ENCODE peak calls at places on chromosome 4, in five cellular contexts. B is ovary, W is K562, R is heart left ventricle, A is sigmoid colon. Y is an unnamed sample. For H3K4me1, the result is how much of the 10 kb centered on the place peaks cover.

GRCh38 chr4:6573986-6574746 is 823 bp upstream of the MAN2B2 start:
- DNase-seq in B (no peak), W (peak), R (no peak), A (no peak), Y (no peak)

GRCh38 chr4:38114435-38114834 is 154.2 kb downstream of the PTTG2 start:
- DNase-seq in B (no peak), W (no peak), R (no peak), A (no peak), Y (no peak)

GRCh38 chr4:31539279-31540074 is 819.3 kb downstream of the PCDH7 start:
- DNase-seq in B (no peak), W (no peak), R (no peak), A (no peak), Y (peak)

GRCh38 chr4:74098628-74098995 is 383 bp downstream of the CXCL2 start:
- DNase-seq in B (peak), W (peak), R (no peak), A (peak), Y (peak)

GRCh38 chr4:3353747-3354454 is 61.1 kb downstream of the RGS12 start:
- DNase-seq in B (no peak), W (no peak), R (no peak), A (no peak), Y (no peak)

GRCh38 chr4:81648576-81649272 is 177.0 kb upstream of the RASGEF1B start:
- DNase-seq in B (no peak), W (no peak), R (no peak), A (no peak), Y (peak)

GRCh38 chr4:81891005-81891795 is 419.5 kb upstream of the RASGEF1B start:
- DNase-seq in B (no peak), W (no peak), R (no peak), A (no peak), Y (no peak)

GRCh38 chr4:55499495-55499894 is 47.2 kb downstream of the CLOCK start:
- DNase-seq in B (no peak), W (peak), R (no peak), A (no peak), Y (no peak)

GRCh38 chr4:152462715-152463114 is 73.2 kb downstream of the FBXW7 start:
- DNase-seq in B (no peak), W (no peak), R (no peak), A (no peak), Y (no peak)

GRCh38 chr4:107818301-107818910 is 6.3 kb upstream of the SGMS2 start:
- DNase-seq in B (no peak), W (no peak), R (no peak), A (no peak), Y (peak)

GRCh38 chr4:98518555-98519267 is 139.7 kb downstream of the TSPAN5 start:
- DNase-seq in B (no peak), W (no peak), R (no peak), A (no peak), Y (no peak)

GRCh38 chr4:77861500-77861899 is 1.1 kb upstream of the MRPL1 start:
- DNase-seq in B (no peak), W (no peak), R (no peak), A (no peak), Y (no peak)

GRCh38 chr4:52035190-52035589 is 2.9 kb downstream of the SGCB start:
- DNase-seq in B (no peak), W (no peak), R (no peak), A (no peak), Y (no peak)

GRCh38 chr4:52036875-52037274 is 1.2 kb downstream of the SGCB start:
- DNase-seq in B (no peak), W (no peak), R (no peak), A (no peak), Y (no peak)

GRCh38 chr4:52037730-52038108 is 380 bp downstream of the SGCB start:
- DNase-seq in B (peak), W (no peak), R (peak), A (peak), Y (peak)

DNA sequence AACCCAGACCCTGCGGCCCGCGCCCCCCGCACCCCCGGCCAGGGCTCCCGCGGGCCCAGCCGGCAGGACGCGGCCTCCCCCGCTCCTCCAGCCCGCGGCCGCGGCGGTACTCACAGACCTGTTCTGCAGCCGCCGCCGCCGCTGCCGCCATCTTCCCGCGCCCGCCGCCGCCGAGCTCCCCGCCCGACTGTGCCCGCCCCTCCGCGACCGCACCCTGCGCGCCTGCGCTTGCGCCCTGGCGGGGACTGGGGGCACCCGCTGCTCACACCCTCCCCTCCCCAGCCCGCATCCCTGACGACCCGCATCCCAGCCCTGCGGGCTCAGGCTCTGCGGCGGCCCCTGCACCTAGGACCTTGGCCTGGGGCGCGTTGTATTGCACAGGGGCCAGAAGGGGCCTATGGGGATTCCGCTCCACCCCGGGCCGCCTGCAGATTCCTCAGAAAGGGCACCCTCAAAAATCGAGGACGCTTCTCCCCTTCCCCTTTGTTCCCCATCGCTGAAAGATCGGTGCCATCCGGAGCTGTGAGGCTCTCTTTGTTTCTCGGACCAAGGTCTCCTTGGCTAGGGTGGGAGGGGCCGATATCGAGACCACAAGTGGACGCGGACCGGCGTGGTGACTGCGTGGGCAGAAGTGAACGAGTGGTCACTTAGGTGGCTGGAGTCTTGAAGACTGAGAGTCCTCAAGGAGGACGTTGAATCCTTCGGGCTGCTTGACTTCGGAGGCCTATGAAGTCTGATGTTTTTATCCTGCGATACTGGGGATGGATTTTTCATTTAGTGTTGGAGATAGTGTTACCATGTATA is at the start of gene SGCB:
- DNase-seq in B (peak), W (peak), R (peak), A (peak), Y (peak)
- TF ChIP-seq POLR2A in B (no peak), W (no peak), R (peak), A (no peak), Y (peak)

GRCh38 chr4:94416335-94416734 is 35.4 kb upstream of the PDLIM5 start:
- DNase-seq in B (no peak), W (no peak), R (no peak), A (no peak), Y (no peak)
- H3K4me1 ChIP-seq in B (under half), W (under half), R (under half), A (under half), Y (under half)

GRCh38 chr4:66071911-66072310 is 401.6 kb upstream of the EPHA5 start:
- DNase-seq in B (no peak), W (no peak), R (no peak), A (no peak), Y (no peak)
- TF ChIP-seq POLR2A in B (no peak), W (no peak), R (no peak), A (no peak), Y (no peak)

DNA sequence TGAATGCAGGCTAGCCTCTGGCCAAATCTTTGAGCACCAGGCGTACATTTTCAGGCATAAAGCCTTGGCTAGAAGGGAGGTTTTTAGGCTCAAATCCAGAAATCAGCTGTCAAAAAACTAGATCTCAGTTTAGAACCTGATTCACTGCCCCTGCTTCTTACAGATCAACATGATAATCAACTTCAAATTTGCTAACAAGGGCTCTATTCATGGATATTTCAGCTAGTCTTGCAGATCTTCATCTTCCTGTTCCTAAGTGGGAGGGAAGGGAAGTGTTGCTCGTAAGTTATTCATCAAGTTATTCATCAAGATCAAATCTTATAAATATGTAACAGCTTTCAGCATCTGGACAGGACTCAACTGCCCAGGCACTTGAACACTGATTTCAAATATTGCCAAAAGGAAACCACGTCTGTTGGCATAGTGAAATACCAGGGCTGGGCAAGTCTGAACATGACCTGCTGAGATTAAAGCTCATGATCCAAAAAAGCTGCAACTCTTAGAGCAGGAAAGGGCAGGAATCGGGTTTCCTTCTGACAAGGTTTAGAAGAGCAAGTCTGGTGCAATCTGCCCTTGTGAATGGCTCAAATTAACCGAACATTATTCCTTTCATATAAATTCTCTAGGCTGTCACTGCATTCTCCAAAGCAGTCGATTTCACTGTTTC is 200.3 kb downstream of the PDGFC start:
- DNase-seq in B (no peak), W (no peak), R (no peak), A (no peak), Y (peak)
- H3K4me1 ChIP-seq in B (under half), W (under half), R (under half), A (half or more), Y (under half)

GRCh38 chr4:8225290-8225625 is 26.2 kb downstream of the SH3TC1 start:
- DNase-seq in B (no peak), W (no peak), R (no peak), A (no peak), Y (no peak)
- TF ChIP-seq POLR2A in B (no peak), W (no peak), R (no peak), A (no peak), Y (no peak)

GRCh38 chr4:151197258-151197657 is 79.7 kb upstream of the PRSS48 start:
- DNase-seq in B (no peak), W (no peak), R (no peak), A (peak), Y (no peak)
- H3K4me1 ChIP-seq in B (under half), W (under half), R (under half), A (half or more), Y (under half)

DNA sequence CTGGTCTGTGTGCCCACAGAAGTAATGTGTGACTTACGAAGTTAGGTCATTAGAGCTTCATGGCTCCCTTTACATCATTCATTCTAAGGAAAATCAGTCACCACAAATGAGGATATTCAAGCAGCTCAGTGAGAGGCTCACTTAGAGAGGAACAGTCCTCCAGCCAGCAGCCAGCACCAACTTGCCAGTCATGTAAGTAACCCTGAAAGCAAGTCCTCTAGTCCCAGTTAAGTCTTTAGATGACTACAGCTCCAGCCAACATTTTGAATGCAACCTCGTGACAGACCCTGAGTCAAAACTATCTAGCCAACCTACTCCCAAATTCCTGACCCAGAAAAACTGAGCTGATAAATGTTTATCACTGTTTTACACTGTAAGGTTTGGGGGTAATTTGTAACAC is 71.3 kb downstream of the LRBA start:
- DNase-seq in B (no peak), W (peak), R (no peak), A (no peak), Y (no peak)
- TF ChIP-seq POLR2A in B (no peak), W (no peak), R (no peak), A (no peak), Y (no peak)

GRCh38 chr4:143404555-143404954 is 67.9 kb downstream of the GAB1 start:
- DNase-seq in B (no peak), W (no peak), R (no peak), A (no peak), Y (no peak)

GRCh38 chr4:143405197-143405730 is 68.6 kb downstream of the GAB1 start:
- DNase-seq in B (no peak), W (no peak), R (no peak), A (no peak), Y (no peak)

GRCh38 chr4:143406523-143406922 is 69.8 kb downstream of the GAB1 start:
- DNase-seq in B (peak), W (peak), R (peak), A (peak), Y (peak)

GRCh38 chr4:143410015-143410414 is 73.3 kb downstream of the GAB1 start:
- DNase-seq in B (no peak), W (no peak), R (no peak), A (no peak), Y (no peak)

GRCh38 chr4:143407475-143407874 is 70.8 kb downstream of the GAB1 start:
- DNase-seq in B (no peak), W (no peak), R (no peak), A (no peak), Y (no peak)
- H3K4me1 ChIP-seq in B (under half), W (under half), R (half or more), A (half or more), Y (under half)

Y was measured in thyroid gland.